ENCODE peak calls at places on chromosomes 11 and 22, in eight cellular contexts. R is uterus; B is A549; S is SK-N-SH; D is left ventricle myocardium inferior; J is GM23338; N is CD4-positive, CD25-positive, alpha-beta regulatory T cell; P is heart left ventricle. C is an unnamed sample. For H3K4me1, the result is how much of the 10 kb centered on the place peaks cover.

GRCh38 chr11:103110406-103110805 is 1.2 kb downstream of the DYNC2H1 start:
- DNase-seq in R (no peak), B (peak), S (no peak), D (no peak), J (no peak), N (peak), P (no peak), C (no peak)

GRCh38 chr22:19066531-19067271 is 55.5 kb downstream of the DGCR2 start:
- DNase-seq in R (peak), B (no peak), S (no peak), D (no peak), J (no peak), N (no peak), P (no peak), C (no peak)

GRCh38 chr11:125429174-125429707 is 66.8 kb downstream of the FEZ1 start:
- DNase-seq in R (peak), B (peak), S (peak), D (peak), J (peak), N (no peak), P (peak), C (no peak)

GRCh38 chr11:17526931-17527660 is 17.1 kb downstream of the USH1C start:
- DNase-seq in R (no peak), B (no peak), S (no peak), D (no peak), J (peak), N (no peak), P (no peak), C (no peak)

GRCh38 chr22:26669060-26669481 is 11.7 kb downstream of the MIAT start:
- DNase-seq in R (no peak), B (peak), S (peak), D (no peak), J (peak), N (no peak), P (no peak), C (no peak)

GRCh38 chr11:35012467-35013191 is 96.2 kb downstream of the PDHX start:
- DNase-seq in R (no peak), B (no peak), S (no peak), D (no peak), J (no peak), N (peak), P (no peak), C (peak)

GRCh38 chr11:98115873-98116272 is 904.9 kb upstream of the CNTN5 start:
- DNase-seq in R (no peak), B (no peak), S (no peak), D (no peak), J (no peak), N (no peak), P (no peak), C (no peak)

GRCh38 chr11:44755553-44756505 is 29.1 kb downstream of the TSPAN18 start:
- DNase-seq in R (peak), B (no peak), S (peak), D (no peak), J (no peak), N (no peak), P (no peak), C (no peak)

GRCh38 chr11:118634435-118635236 is 27.2 kb downstream of the PHLDB1 start:
- DNase-seq in R (peak), B (no peak), S (peak), D (peak), J (peak), N (peak), P (peak), C (no peak)

GRCh38 chr11:78000193-78000592 is 5.7 kb upstream of the INTS4 start:
- DNase-seq in R (no peak), B (peak), S (peak), D (no peak), J (peak), N (peak), P (no peak), C (peak)

GRCh38 chr22:35740616-35741015 is 22.9 kb downstream of the APOL5 start:
- DNase-seq in R (no peak), B (no peak), S (no peak), D (no peak), J (no peak), N (no peak), P (no peak), C (no peak)
- H3K4me1 ChIP-seq in R (under half), B (under half), S (under half), D (half or more), J (under half), N (under half), P (under half), C (under half)

GRCh38 chr11:112237451-112237850 is 11.2 kb downstream of the PTS start:
- DNase-seq in R (no peak), B (no peak), S (no peak), D (no peak), J (no peak), N (no peak), P (no peak), C (no peak)
- H3K4me1 ChIP-seq in R (under half), B (under half), S (under half), D (under half), J (under half), N (under half), P (under half), C (under half)

DNA sequence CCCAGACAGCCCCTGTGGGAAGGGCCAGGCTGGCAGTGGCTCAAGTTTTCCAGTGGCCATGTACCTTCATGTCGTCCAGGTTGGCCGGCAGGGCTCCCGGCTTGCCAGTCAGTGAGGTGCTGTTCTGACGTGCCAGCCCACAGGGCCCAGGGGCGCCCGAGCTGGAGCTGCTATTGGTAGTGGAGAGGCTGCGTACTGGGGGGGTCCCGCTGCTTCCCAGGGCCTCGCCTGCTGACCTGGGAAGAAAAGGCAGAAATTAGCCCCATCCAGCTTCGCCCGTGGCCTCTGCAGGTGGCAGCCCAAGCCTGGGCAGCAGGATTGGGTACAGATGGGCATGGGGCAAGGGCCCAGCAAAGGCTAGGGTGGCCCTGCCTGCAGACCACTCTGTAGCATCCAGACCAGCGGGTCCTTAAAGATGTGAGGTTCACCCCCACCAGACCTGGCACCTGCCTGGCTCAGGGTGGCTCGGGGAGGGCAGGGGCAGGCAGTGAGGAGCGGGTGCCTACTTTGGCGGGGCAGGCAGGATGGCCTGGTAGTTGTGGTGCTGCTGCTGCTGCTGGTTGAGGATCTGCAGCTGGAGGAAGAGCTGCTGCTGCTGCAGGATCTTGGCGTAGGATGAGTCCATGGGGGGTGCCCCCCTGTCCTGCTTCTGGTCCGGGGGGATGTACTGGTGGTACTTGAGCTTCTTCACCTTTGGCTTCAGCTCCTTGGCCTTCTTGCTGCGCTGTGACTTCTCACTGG is 50.1 kb downstream of the SGSM3 start:
- DNase-seq in R (no peak), B (no peak), S (no peak), D (peak), J (no peak), N (no peak), P (no peak), C (no peak)
- H3K4me1 ChIP-seq in R (under half), B (under half), S (under half), D (under half), J (under half), N (under half), P (under half), C (under half)

GRCh38 chr11:36421546-36422155 is 88.4 kb downstream of the TRAF6 start:
- DNase-seq in R (no peak), B (no peak), S (no peak), D (no peak), J (no peak), N (no peak), P (no peak), C (no peak)
- H3K4me1 ChIP-seq in R (under half), B (under half), S (under half), D (under half), J (under half), N (under half), P (under half), C (under half)

GRCh38 chr11:6610591-6610990 is 1.4 kb downstream of the TAF10 start:
- DNase-seq in R (no peak), B (no peak), S (no peak), D (no peak), J (no peak), N (no peak), P (no peak), C (no peak)
- H3K4me1 ChIP-seq in R (under half), B (under half), S (under half), D (half or more), J (under half), N (half or more), P (under half), C (under half)

C was measured in effector memory CD4-positive, alpha-beta T cell.